ENCODE peak calls at places on chromosomes 16 and 17, in six cellular contexts. Q, N, H, G, B and X are unnamed samples.

GRCh38 chr17:80474933-80475915 is 1.2 kb downstream of the NPTX1 start:
- DNase-seq in N (no peak), Q (no peak), G (no peak), H (no peak), B (no peak), X (no peak)

GRCh38 chr17:42895185-42895555 is 5.4 kb upstream of the G6PC1 start:
- DNase-seq in Q (peak; percentile 53), G (no peak), H (no peak), B (no peak), N (no peak), X (no peak)

GRCh38 chr16:9027070-9027799 is 63.5 kb upstream of the USP7 start:
- DNase-seq in H (no peak), Q (no peak), N (no peak), G (no peak), B (no peak), X (no peak)

GRCh38 chr17:19958023-19958422 is 19.6 kb downstream of the AKAP10 start:
- DNase-seq in B (no peak), G (no peak), N (no peak), H (no peak), Q (peak; percentile 97), X (no peak)

GRCh38 chr16:81238296-81239011 is at the start of gene BCO1:
- DNase-seq in Q (peak; percentile 61), B (no peak), H (no peak), N (no peak), G (no peak), X (no peak)

GRCh38 chr16:50448981-50449380 is 80.2 kb upstream of the BRD7 start:
- DNase-seq in G (no peak), H (no peak), B (no peak), N (no peak), Q (no peak), X (no peak)

GRCh38 chr17:48530208-48530886 is 464 bp downstream of the HOXB1 start:
- DNase-seq in G (no peak), B (no peak), Q (no peak), N (no peak), H (no peak), X (no peak)

GRCh38 chr17:81018044-81018802 is 16.7 kb upstream of the BAIAP2 start:
- DNase-seq in G (no peak), B (no peak), Q (no peak), H (no peak), N (no peak), X (peak; percentile 42)

GRCh38 chr16:23158114-23158513 is 8.9 kb upstream of the USP31 start:
- DNase-seq in H (no peak), G (no peak), Q (no peak), B (no peak), N (no peak), X (no peak)

GRCh38 chr17:74748529-74749261 is at the start of gene NHERF1:
- DNase-seq in Q (peak; percentile 90), H (peak; percentile 77), N (peak; percentile 83), B (peak; percentile 89), G (peak; percentile 93), X (no peak)

GRCh38 chr16:65884018-65884417 is 482.5 kb upstream of the CDH5 start:
- DNase-seq in H (no peak), N (no peak), Q (no peak), G (no peak), B (no peak), X (no peak)

GRCh38 chr17:73458191-73458590 is 146.4 kb upstream of the CDC42EP4 start:
- DNase-seq in G (no peak), H (no peak), N (no peak), Q (no peak), B (no peak), X (no peak)

GRCh38 chr16:57186630-57187507 is 740 bp downstream of the RSPRY1 start:
- DNase-seq in G (peak; percentile 46), N (no peak), Q (no peak), H (no peak), B (no peak), X (no peak)

GRCh38 chr17:68539536-68540469 is 27.6 kb downstream of the PRKAR1A start:
- DNase-seq in Q (no peak), N (no peak), B (no peak), G (no peak), H (no peak), X (no peak)

GRCh38 chr17:80861892-80862291 is 129.7 kb upstream of the CHMP6 start:
- DNase-seq in Q (no peak), B (peak; percentile 37), H (no peak), G (peak; percentile 35), N (no peak), X (peak; percentile 43)

GRCh38 chr17:64095144-64095882 is 34.6 kb downstream of the ERN1 start:
- DNase-seq in B (no peak), H (no peak), G (no peak), N (no peak), Q (peak; percentile 62), X (no peak)

GRCh38 chr17:81727324-81728031 is 15.4 kb downstream of the SLC25A10 start:
- DNase-seq in B (no peak), Q (no peak), N (no peak), H (no peak), G (no peak), X (no peak)

GRCh38 chr17:52895272-52895671 is 736.8 kb upstream of the CA10 start:
- DNase-seq in N (no peak), B (no peak), G (no peak), Q (no peak), H (no peak), X (no peak)

GRCh38 chr16:19929062-19929511 is 44.4 kb upstream of the GPRC5B start:
- DNase-seq in G (no peak), B (no peak), N (no peak), Q (no peak), H (no peak), X (no peak)

GRCh38 chr17:40307691-40308289 is 1.2 kb upstream of the RARA start:
- DNase-seq in B (no peak), H (no peak), G (no peak), Q (no peak), N (no peak), X (no peak)

GRCh38 chr17:56441331-56441730 is 152.2 kb upstream of the NOG start:
- DNase-seq in Q (peak; percentile 81), H (no peak), G (no peak), B (no peak), N (no peak), X (no peak)

GRCh38 chr16:83574388-83574787 is 233.4 kb upstream of the HSBP1 start:
- DNase-seq in B (no peak), H (no peak), Q (peak; percentile 88), N (no peak), G (no peak), X (no peak)

GRCh38 chr16:31352344-31353115 is 2.4 kb upstream of the ITGAX start:
- DNase-seq in Q (no peak), H (no peak), N (no peak), B (no peak), G (peak; percentile 19), X (no peak)

GRCh38 chr16:22012241-22012640 is 4.3 kb downstream of the MOSMO start:
- DNase-seq in Q (no peak), B (no peak), G (no peak), H (no peak), N (no peak), X (no peak)

GRCh38 chr16:73036074-73036826 is 11.7 kb downstream of the ZFHX3 start:
- DNase-seq in Q (no peak), H (no peak), N (no peak), B (no peak), G (no peak), X (no peak)

GRCh38 chr16:2853531-2854073 is 4.4 kb downstream of the PRSS22 start:
- DNase-seq in B (no peak), N (no peak), H (no peak), Q (no peak), G (no peak), X (no peak)